ENCODE peak calls at places on chromosomes 6 and 20, in eight cellular contexts. R is nephron progenitor cell; A is MM.1S; V is upper lobe of right lung; C is neural crest cell; W is activated CD8-positive, alpha-beta T cell treated with anti-CD3 and anti-CD28 coated beads for 36 hours; Q is pancreas; Y is ovary. P is an unnamed sample.

GRCh38 chr6:27133281-27134227 is 113.9 kb upstream of the PRSS16 start:
- DNase-seq in A (peak), V (peak), W (peak), R (peak), Y (no peak), Q (peak), C (peak), P (peak)

GRCh38 chr20:36093025-36093803 is 61.3 kb upstream of the EPB41L1 start:
- DNase-seq in R (peak), A (no peak), W (peak), C (no peak), Y (peak), Q (peak), V (peak), P (peak)

GRCh38 chr6:143545165-143545564 is 33.6 kb upstream of the FUCA2 start:
- DNase-seq in A (no peak), R (no peak), Q (no peak), V (no peak), Y (no peak), C (no peak), W (no peak), P (no peak)

GRCh38 chr6:48135352-48136084 is 24.5 kb upstream of the PTCHD4 start:
- DNase-seq in W (no peak), Q (no peak), A (no peak), Y (no peak), C (no peak), V (no peak), R (no peak), P (no peak)

GRCh38 chr6:129691709-129692108 is 18.3 kb downstream of the ARHGAP18 start:
- DNase-seq in R (no peak), Q (no peak), W (no peak), V (no peak), C (no peak), Y (no peak), A (no peak), P (no peak)

GRCh38 chr6:136582702-136583471 is 32.7 kb upstream of the MAP7 start:
- DNase-seq in A (peak), C (no peak), Q (no peak), V (no peak), R (no peak), Y (no peak), W (no peak), P (no peak)

GRCh38 chr6:134168580-134169223 is 116.3 kb upstream of the SLC2A12 start:
- DNase-seq in V (no peak), R (no peak), Y (no peak), A (no peak), W (no peak), C (no peak), Q (no peak), P (no peak)

GRCh38 chr6:133447924-133448323 is 206.8 kb downstream of the EYA4 start:
- DNase-seq in W (no peak), Y (no peak), Q (no peak), R (no peak), C (no peak), V (no peak), A (no peak), P (no peak)

GRCh38 chr6:8180327-8181161 is 78.2 kb upstream of the EEF1E1 start:
- DNase-seq in C (no peak), W (no peak), V (no peak), Y (no peak), Q (no peak), R (peak), A (no peak), P (no peak)

GRCh38 chr6:12371641-12372146 is 81.5 kb downstream of the EDN1 start:
- DNase-seq in A (no peak), Q (no peak), C (no peak), Y (no peak), R (no peak), W (no peak), V (no peak), P (no peak)

GRCh38 chr6:81865712-81866111 is 113.2 kb upstream of the TENT5A start:
- DNase-seq in A (no peak), W (no peak), Y (no peak), C (no peak), V (no peak), Q (no peak), R (no peak), P (no peak)

GRCh38 chr6:143337201-143337949 is 113.1 kb downstream of the ADAT2 start:
- DNase-seq in A (no peak), V (no peak), R (peak), Y (no peak), C (peak), Q (peak), W (peak), P (peak)

GRCh38 chr20:45044084-45044573 is 56.8 kb downstream of the KCNS1 start:
- DNase-seq in W (peak), V (no peak), Q (no peak), R (peak), C (peak), A (peak), Y (no peak), P (peak)

GRCh38 chr20:53279735-53280134 is 307.6 kb downstream of the TSHZ2 start:
- DNase-seq in V (no peak), W (no peak), Y (no peak), R (no peak), C (no peak), A (no peak), Q (no peak), P (no peak)
- TF ChIP-seq CTCF in V (no peak), W (no peak), Y (no peak), R (no peak), C (no peak), A (no peak), Q (no peak), P (no peak)

GRCh38 chr20:37647946-37648345 is 45.9 kb upstream of the CTNNBL1 start:
- DNase-seq in V (no peak), C (no peak), Q (no peak), Y (no peak), R (no peak), A (no peak), W (no peak), P (no peak)

GRCh38 chr20:37649017-37649416 is 44.8 kb upstream of the CTNNBL1 start:
- DNase-seq in V (no peak), R (no peak), Q (no peak), A (no peak), Y (no peak), W (no peak), C (no peak), P (no peak)

GRCh38 chr20:37649635-37650244 is 44.1 kb upstream of the CTNNBL1 start:
- DNase-seq in C (no peak), Q (no peak), A (no peak), W (no peak), Y (no peak), R (no peak), V (no peak), P (no peak)

GRCh38 chr20:37650661-37651060 is 43.2 kb upstream of the CTNNBL1 start:
- DNase-seq in C (no peak), Q (no peak), Y (no peak), A (no peak), V (no peak), W (no peak), R (no peak), P (no peak)

DNA sequence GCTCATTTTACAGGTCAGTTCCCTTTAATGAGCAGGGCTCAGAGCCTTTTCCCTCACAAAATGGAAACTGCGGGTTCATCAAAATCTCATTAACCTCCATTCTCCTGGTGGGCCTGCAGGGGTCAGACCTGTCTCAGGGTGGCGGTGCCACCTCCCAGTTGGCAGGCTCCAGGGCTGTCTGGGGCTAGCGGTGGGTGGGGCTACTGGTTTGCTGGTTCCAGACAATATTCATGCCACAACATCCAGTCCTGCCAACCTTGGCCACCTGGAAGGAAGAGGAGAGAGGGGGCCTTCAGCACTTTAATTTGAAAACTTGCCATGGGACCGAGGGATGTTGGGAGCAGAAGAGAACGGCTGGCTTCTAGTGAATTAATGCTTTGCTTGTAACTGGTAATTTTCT is 41.9 kb upstream of the CTNNBL1 start:
- DNase-seq in V (peak), A (peak), R (peak), Y (no peak), W (peak), Q (peak), C (no peak), P (peak)
- TF ChIP-seq CTCF in V (peak), A (peak), R (peak), Y (no peak), W (peak), Q (no peak), C (peak), P (peak)

DNA sequence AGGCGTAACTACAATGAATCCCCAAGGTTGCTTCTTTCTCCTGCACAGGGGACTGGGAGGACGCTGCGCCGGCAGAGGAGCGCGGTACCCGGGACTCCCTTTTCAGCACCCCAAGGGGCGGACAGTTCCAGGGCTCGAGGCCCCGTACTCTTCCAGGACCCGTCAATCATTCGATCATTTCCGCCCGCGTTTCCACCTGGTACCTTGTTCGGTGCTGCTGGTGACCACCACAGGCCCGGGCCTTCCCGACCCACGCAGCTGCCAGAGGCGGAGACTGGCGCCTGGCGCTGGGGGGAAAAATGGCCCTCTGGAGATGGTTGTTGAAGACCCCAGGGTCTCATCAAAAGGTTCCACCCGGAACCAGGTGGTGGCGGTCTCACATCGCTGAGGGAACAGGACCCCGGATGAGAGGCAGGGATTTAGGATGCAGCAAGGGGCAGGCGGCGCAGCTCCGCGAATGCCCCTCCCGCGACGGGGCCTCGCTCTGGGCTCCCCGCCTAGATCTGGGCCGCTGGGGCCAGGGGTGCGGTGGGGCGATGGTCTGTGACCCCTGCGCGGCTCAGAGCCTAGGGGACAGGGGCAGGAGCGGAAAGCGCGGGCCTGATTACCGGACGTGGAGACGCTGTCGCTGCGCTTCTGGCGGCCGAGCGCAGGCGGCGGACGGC is 744 bp downstream of the VSX1 start:
- DNase-seq in Y (no peak), V (no peak), Q (no peak), W (peak), A (no peak), R (peak), C (peak), P (no peak)
- TF ChIP-seq CTCF in Y (no peak), V (no peak), Q (no peak), W (no peak), A (no peak), R (peak), C (peak), P (no peak)

GRCh38 chr6:5667737-5668136 is 339.0 kb downstream of the NRN1 start:
- DNase-seq in Q (no peak), W (no peak), R (no peak), A (no peak), C (no peak), V (no peak), Y (no peak), P (no peak)
- TF ChIP-seq CTCF in Q (no peak), W (no peak), R (no peak), A (no peak), C (no peak), V (no peak), Y (no peak), P (no peak)

GRCh38 chr6:34993206-34993605 is 104.2 kb downstream of the ANKS1A start:
- DNase-seq in Q (no peak), V (no peak), R (no peak), A (no peak), Y (no peak), W (no peak), C (no peak), P (no peak)

GRCh38 chr6:34990971-34991560 is 102.0 kb downstream of the ANKS1A start:
- DNase-seq in V (no peak), C (no peak), R (no peak), Y (no peak), W (no peak), A (no peak), Q (no peak), P (no peak)

GRCh38 chr6:34992353-34992752 is 103.3 kb downstream of the ANKS1A start:
- DNase-seq in Q (no peak), C (no peak), V (no peak), R (no peak), A (no peak), Y (no peak), W (no peak), P (no peak)

GRCh38 chr6:34994693-34995092 is 105.6 kb downstream of the ANKS1A start:
- DNase-seq in Q (no peak), R (no peak), C (no peak), V (no peak), W (no peak), A (no peak), Y (no peak), P (no peak)
- TF ChIP-seq CTCF in Q (no peak), R (no peak), C (no peak), V (no peak), W (no peak), A (no peak), Y (no peak), P (no peak)

DNA sequence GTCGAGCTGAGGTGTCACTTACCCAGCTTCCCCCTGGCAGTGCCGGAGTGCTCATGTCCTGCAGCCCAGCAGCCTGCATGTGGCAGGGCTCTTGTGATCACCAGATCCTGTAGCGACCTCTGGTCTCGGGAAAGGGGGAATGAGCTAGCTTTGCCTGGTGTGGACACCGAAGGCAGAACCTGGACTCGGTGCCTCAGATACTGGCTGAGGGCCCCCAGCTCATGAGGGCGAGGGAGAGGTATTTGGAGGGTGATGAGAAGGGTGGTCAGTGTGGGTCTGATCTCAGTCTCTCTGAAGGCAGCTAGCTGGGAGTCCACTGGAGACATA is 26.3 kb downstream of the SUN5 start:
- DNase-seq in C (no peak), R (no peak), W (no peak), Q (no peak), V (peak), Y (no peak), A (no peak), P (no peak)
- TF ChIP-seq CTCF in C (no peak), R (no peak), W (no peak), Q (no peak), V (no peak), Y (no peak), A (no peak), P (no peak)

DNA sequence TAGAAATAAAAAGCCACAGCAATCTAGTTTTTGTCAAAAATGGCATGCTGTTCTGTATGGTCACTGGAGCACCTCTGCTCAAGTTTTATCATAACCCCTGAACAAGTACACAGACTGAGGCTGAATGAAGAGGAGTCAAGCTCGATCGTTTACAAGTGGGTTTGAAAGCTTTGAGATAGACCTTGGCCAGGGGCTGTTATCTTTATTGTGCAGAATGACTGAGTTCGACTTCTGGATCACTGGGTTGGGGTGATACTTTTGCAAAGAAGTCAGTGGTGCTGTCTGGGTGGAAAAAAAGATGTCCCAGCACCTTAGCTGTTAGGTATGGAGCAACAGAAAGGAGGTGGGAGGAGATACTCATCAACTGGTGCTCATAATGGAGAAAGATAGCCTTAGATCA is 446.0 kb downstream of the HACE1 start:
- DNase-seq in W (no peak), Q (no peak), R (no peak), A (no peak), C (no peak), Y (no peak), V (no peak), P (no peak)
- TF ChIP-seq CTCF in W (no peak), Q (no peak), R (no peak), A (no peak), C (no peak), Y (no peak), V (no peak), P (no peak)